ENCODE peak calls at places on chromosomes 11 and 22, in four cellular contexts. Q, W, M and O are unnamed samples.

GRCh38 chr11:34855754-34856095 is 60.5 kb downstream of the APIP start:
- DNase-seq in M (no peak), W (no peak), Q (no peak), O (no peak)

GRCh38 chr11:63910605-63911195 is 6.3 kb downstream of the RCOR2 start:
- DNase-seq in W (no peak), Q (no peak), M (no peak), O (no peak)

GRCh38 chr11:30579348-30579747 is 6.8 kb downstream of the MPPED2 start:
- DNase-seq in M (no peak), Q (no peak), W (no peak), O (no peak)

GRCh38 chr11:8612522-8612921 is 18.5 kb upstream of the STK33 start:
- DNase-seq in M (no peak), W (no peak), Q (no peak), O (no peak)

GRCh38 chr11:56152333-56152732 is 7.8 kb downstream of the OR8K5 start:
- DNase-seq in Q (no peak), M (no peak), W (no peak), O (no peak)

GRCh38 chr11:10490398-10491232 is 35.6 kb downstream of the AMPD3 start:
- DNase-seq in Q (peak), M (peak), W (no peak), O (no peak)

GRCh38 chr22:29004647-29005371 is 56.8 kb downstream of the C22orf31 start:
- DNase-seq in W (no peak), Q (no peak), M (no peak), O (no peak)

GRCh38 chr11:102832612-102833011 is 10.8 kb downstream of the MMP3 start:
- DNase-seq in M (no peak), W (no peak), Q (no peak), O (no peak)

GRCh38 chr22:49368221-49368975 is 459.3 kb downstream of the BRD1 start:
- DNase-seq in Q (no peak), W (no peak), M (no peak), O (no peak)

GRCh38 chr11:1485504-1485885 is 1.1 kb downstream of the MOB2 start:
- DNase-seq in M (no peak), W (no peak), Q (no peak), O (no peak)

GRCh38 chr11:28447226-28447625 is 339.0 kb downstream of the METTL15 start:
- DNase-seq in M (no peak), W (no peak), Q (peak), O (no peak)

GRCh38 chr22:32005453-32005852 is 37.6 kb upstream of the SLC5A1 start:
- DNase-seq in Q (peak), M (no peak), W (no peak), O (no peak)